ENCODE peak calls at places on chromosomes 16 and 17, in five cellular contexts. K is MCF 10A, R is GDM1, V is right atrium auricular region, H is hepatic stellate cell. Z is an unnamed sample.

GRCh38 chr17:34254651-34255380 is at the start of gene CCL2:
- DNase-seq in K (peak; percentile 10), R (no peak), V (peak; percentile 88), H (peak; percentile 55), Z (peak; percentile 96)

GRCh38 chr17:75476274-75476673 is 19.8 kb downstream of the TMEM94 start:
- DNase-seq in K (no peak), R (no peak), V (no peak), H (peak; percentile 77), Z (no peak)

GRCh38 chr17:68184141-68184571 is 63.7 kb upstream of the AMZ2 start:
- DNase-seq in R (no peak), H (no peak), V (no peak), K (peak; percentile 51), Z (no peak)

GRCh38 chr16:66481081-66481942 is 54.2 kb downstream of the BEAN1 start:
- DNase-seq in V (no peak), K (no peak), H (no peak), R (no peak), Z (no peak)

GRCh38 chr17:75250009-75250471 is 11.4 kb downstream of the GGA3 start:
- DNase-seq in R (no peak), H (peak; percentile 95), K (peak; percentile 81), V (no peak), Z (no peak)

GRCh38 chr17:31211352-31212012 is 85.6 kb downstream of the OMG start:
- DNase-seq in K (peak; percentile 17), V (no peak), R (no peak), H (no peak), Z (no peak)

GRCh38 chr17:6482105-6482455 is 37.8 kb downstream of the PIMREG start:
- DNase-seq in R (no peak), K (no peak), H (no peak), V (no peak), Z (no peak)

GRCh38 chr17:67608691-67609090 is 109.0 kb upstream of the NOL11 start:
- DNase-seq in R (no peak), V (no peak), H (peak; percentile 42), K (no peak), Z (no peak)

GRCh38 chr17:68906638-68907037 is 48.6 kb downstream of the ABCA8 start:
- DNase-seq in R (no peak), K (peak; percentile 28), V (no peak), H (no peak), Z (no peak)

GRCh38 chr17:82794781-82795505 is 43.1 kb downstream of the TBCD start:
- DNase-seq in K (no peak), R (no peak), H (no peak), V (no peak), Z (no peak)

GRCh38 chr16:31460582-31461002 is 1.3 kb downstream of the ARMC5 start:
- DNase-seq in H (no peak), R (no peak), K (peak; percentile 58), V (no peak), Z (no peak)

Z was measured in esophagus muscularis mucosa.